ENCODE peak calls at places on chromosomes 16 and 17, in eight cellular contexts. V is left lung, O is fibroblast of lung, Q is A549, C is WTC11, U is dorsolateral prefrontal cortex, F is GM20000, S is AG09309. G is an unnamed sample.
A peak's percentile ranks its signal among the peaks of the same experiment; 100 is the strongest.

GRCh38 chr17:8837438-8838075 is 29.9 kb downstream of the PIK3R6 start:
- DNase-seq in Q (no peak), O (no peak), C (no peak), U (no peak), V (no peak), F (no peak), S (no peak), G (peak; percentile 56)

GRCh38 chr17:57114085-57114673 is 29.1 kb downstream of the AKAP1 start:
- DNase-seq in O (no peak), F (peak; percentile 74), V (no peak), C (peak; percentile 88), U (peak; percentile 34), S (no peak), Q (peak; percentile 57), G (peak; percentile 50)

GRCh38 chr17:57511475-57512123 is 233.5 kb downstream of the CCDC182 start:
- DNase-seq in S (no peak), V (no peak), U (no peak), Q (no peak), C (no peak), F (no peak), O (no peak), G (no peak)

GRCh38 chr17:83155128-83156081 is 76.0 kb downstream of the METRNL start:
- DNase-seq in C (no peak), Q (no peak), S (peak; percentile 99), O (peak; percentile 16), U (no peak), V (no peak), F (no peak), G (peak; percentile 23)

GRCh38 chr17:32998893-32999240 is 7.2 kb downstream of the SPACA3 start:
- DNase-seq in Q (peak; percentile 44), F (no peak), S (peak; percentile 35), C (no peak), V (no peak), U (no peak), O (peak; percentile 27), G (peak; percentile 25)

GRCh38 chr17:47287639-47288038 is 34.0 kb downstream of the ITGB3 start:
- DNase-seq in Q (no peak), U (no peak), F (no peak), V (no peak), C (no peak), O (no peak), S (no peak), G (no peak)

GRCh38 chr17:8118769-8119574 is 658 bp upstream of the ALOXE3 start:
- DNase-seq in V (peak; percentile 86), U (peak; percentile 93), Q (peak; percentile 87), C (peak; percentile 91), S (no peak), F (peak; percentile 87), O (peak; percentile 68), G (peak; percentile 84)

GRCh38 chr16:73878616-73879015 is 418.0 kb upstream of the PSMD7 start:
- DNase-seq in V (no peak), O (peak; percentile 64), S (peak; percentile 68), U (no peak), Q (peak; percentile 78), F (peak; percentile 37), C (no peak), G (peak; percentile 64)

GRCh38 chr16:73848993-73849392 is 447.6 kb upstream of the PSMD7 start:
- DNase-seq in S (no peak), C (no peak), F (no peak), U (no peak), V (no peak), O (no peak), Q (peak; percentile 4), G (no peak)

GRCh38 chr17:19978803-19979202 is 1.2 kb upstream of the AKAP10 start:
- DNase-seq in U (no peak), Q (no peak), F (no peak), S (no peak), C (no peak), O (no peak), V (no peak), G (no peak)

GRCh38 chr17:77186141-77186604 is 45.4 kb downstream of the SEC14L1 start:
- DNase-seq in O (no peak), F (no peak), C (no peak), V (no peak), U (peak; percentile 63), Q (no peak), S (no peak), G (no peak)

GRCh38 chr16:9447195-9447551 is 355.7 kb downstream of the HAPSTR1 start:
- DNase-seq in Q (no peak), S (no peak), C (no peak), U (no peak), O (no peak), F (no peak), V (peak; percentile 58), G (no peak)

GRCh38 chr16:82178352-82178751 is 8.3 kb upstream of the MPHOSPH6 start:
- DNase-seq in V (no peak), O (no peak), S (no peak), U (no peak), C (no peak), F (no peak), Q (no peak), G (no peak)
- TF ChIP-seq CTCF in V (no peak), O (no peak), S (no peak), U (no peak), C (no peak), F (no peak), Q (no peak), G (no peak)

GRCh38 chr17:72730091-72730490 is 362.4 kb downstream of the SLC39A11 start:
- DNase-seq in S (no peak), O (peak; percentile 52), V (no peak), F (no peak), Q (peak; percentile 50), C (no peak), U (no peak), G (no peak)
- TF ChIP-seq CTCF in S (no peak), O (no peak), V (no peak), F (no peak), Q (no peak), C (no peak), U (no peak), G (no peak)

GRCh38 chr16:85027968-85028637 is 508 bp downstream of the KIAA0513 start:
- DNase-seq in F (no peak), Q (no peak), V (no peak), C (no peak), O (no peak), U (no peak), S (no peak), G (no peak)
- TF ChIP-seq CTCF in F (peak; percentile 20), Q (no peak), V (no peak), C (no peak), O (peak; percentile 14), U (no peak), S (peak; percentile 30), G (no peak)

DNA sequence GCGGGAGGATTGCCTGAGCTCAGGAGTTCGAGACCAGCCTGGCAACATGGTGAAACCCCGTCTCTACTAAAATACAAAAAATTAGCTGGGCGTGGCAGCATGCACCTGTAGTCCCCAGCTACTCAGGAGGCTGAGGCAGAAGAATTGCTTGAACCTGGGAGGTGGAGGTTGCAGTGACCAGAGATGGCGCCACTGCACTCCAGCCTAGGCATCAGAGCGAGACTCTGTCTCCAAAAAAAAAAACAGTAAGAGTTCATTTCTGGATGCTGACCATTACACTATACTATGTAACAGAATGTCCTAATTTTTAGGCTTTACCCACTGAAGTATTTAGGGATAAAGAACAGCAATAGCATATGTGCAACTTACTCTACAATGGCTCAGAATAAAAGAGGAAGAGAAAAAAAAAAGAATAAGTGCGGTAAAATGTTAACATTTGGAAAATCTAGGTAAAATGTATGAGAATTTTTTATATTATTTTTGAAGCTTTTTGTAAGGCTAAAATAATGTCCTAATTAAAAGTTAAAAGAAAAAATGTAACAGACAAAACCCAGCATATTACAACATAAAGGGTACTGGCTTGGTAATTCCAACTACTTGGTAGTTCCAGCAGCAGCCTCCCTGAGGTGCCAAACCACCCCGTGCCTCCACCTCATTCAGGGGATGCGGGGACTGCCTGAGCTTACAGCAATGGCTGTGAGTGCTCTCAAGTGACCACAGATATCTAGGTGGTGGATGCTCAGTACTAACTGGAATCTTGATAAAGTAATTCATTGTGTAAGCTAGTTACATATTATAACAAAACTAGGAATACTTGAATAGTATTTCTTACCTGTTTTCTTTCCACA is 10.9 kb downstream of the COPS3 start:
- DNase-seq in F (no peak), S (no peak), O (no peak), V (no peak), Q (peak; percentile 46), U (no peak), C (peak; percentile 50), G (peak; percentile 16)
- TF ChIP-seq CTCF in F (peak; percentile 30), S (peak; percentile 34), O (no peak), V (no peak), Q (peak; percentile 48), U (no peak), C (peak; percentile 37), G (peak; percentile 35)

GRCh38 chr17:50380369-50381259 is 7.6 kb downstream of the EME1 start:
- DNase-seq in U (no peak), C (no peak), Q (no peak), S (no peak), V (no peak), O (no peak), F (no peak), G (no peak)
- TF ChIP-seq CTCF in U (no peak), C (no peak), Q (peak; percentile 21), S (peak; percentile 18), V (no peak), O (no peak), F (no peak), G (no peak)

G was measured in MCF 10A.